ENCODE peak calls at places on chromosomes 12 and 14, in seven cellular contexts. X is stimulated activated CD4-positive, alpha-beta T cell treated with anti-CD3 and anti-CD28 coated beads, Interleukin-15, amount 100 ng/mL, for 1 hour; T is AG10803; U is fibroblast of the conjunctiva; E is fibroblast of pulmonary artery; O is neural crest cell; R is activated CD4-positive, CD25-positive, alpha-beta regulatory T cell treated with anti-CD3 and anti-CD28 coated beads, Interleukin-2, amount 50 U/mL, for 72 hours. I is an unnamed sample.

GRCh38 chr14:29166507-29166906 is 399.9 kb downstream of the FOXG1 start:
- DNase-seq in R (no peak), X (no peak), T (no peak), O (no peak), U (no peak), E (no peak), I (no peak)

GRCh38 chr12:105393586-105393985 is 63.1 kb downstream of the C12orf75 start:
- DNase-seq in U (no peak), O (no peak), T (peak), E (peak), R (no peak), X (no peak), I (no peak)

GRCh38 chr14:23069413-23069806 is 12.1 kb upstream of the CDH24 start:
- DNase-seq in R (no peak), E (no peak), X (no peak), T (no peak), O (no peak), U (no peak), I (no peak)

GRCh38 chr14:20295067-20295466 is 10.7 kb downstream of the TTC5 start:
- DNase-seq in X (no peak), E (no peak), T (no peak), O (no peak), R (no peak), U (no peak), I (no peak)

GRCh38 chr12:52260351-52261210 is 13.9 kb upstream of the KRT86 start:
- DNase-seq in R (no peak), U (peak), E (no peak), X (no peak), O (no peak), T (no peak), I (no peak)

GRCh38 chr14:104744484-104744883 is 8.5 kb upstream of the SIVA1 start:
- DNase-seq in R (no peak), U (no peak), E (no peak), O (no peak), X (no peak), T (no peak), I (no peak)

GRCh38 chr12:19915392-19916192 is 452.7 kb upstream of the PDE3A start:
- DNase-seq in T (peak), U (peak), O (no peak), E (peak), X (no peak), R (no peak), I (peak)

GRCh38 chr14:66017960-66018359 is 468.2 kb upstream of the CCDC196 start:
- DNase-seq in R (no peak), U (no peak), O (no peak), X (no peak), T (no peak), E (no peak), I (no peak)

GRCh38 chr12:69898236-69898635 is 73.2 kb downstream of the MYRFL start:
- DNase-seq in O (no peak), E (no peak), U (no peak), X (no peak), T (peak), R (no peak), I (no peak)

GRCh38 chr12:110256780-110257431 is 24.1 kb upstream of the ATP2A2 start:
- DNase-seq in O (no peak), E (no peak), U (no peak), T (no peak), X (no peak), R (no peak), I (no peak)

GRCh38 chr12:112175361-112176155 is 50.2 kb downstream of the TRAFD1 start:
- DNase-seq in U (no peak), T (no peak), E (no peak), R (no peak), X (no peak), O (no peak), I (no peak)

GRCh38 chr12:120361506-120362208 is 7.3 kb downstream of the MSI1 start:
- DNase-seq in R (no peak), E (peak), U (peak), T (peak), X (no peak), O (peak), I (no peak)

GRCh38 chr14:26917086-26917485 is 319.3 kb upstream of the NOVA1 start:
- DNase-seq in U (peak), E (peak), X (no peak), R (no peak), T (peak), O (no peak), I (peak)

GRCh38 chr12:58602179-58602578 is 318.1 kb downstream of the LRIG3 start:
- DNase-seq in O (no peak), X (no peak), U (no peak), R (no peak), E (no peak), T (no peak), I (no peak)

GRCh38 chr12:3562484-3562883 is 71.5 kb downstream of the PRMT8 start:
- DNase-seq in R (no peak), U (no peak), O (no peak), X (no peak), E (no peak), T (no peak), I (no peak)

GRCh38 chr14:54329082-54329695 is 67.6 kb upstream of the CDKN3 start:
- DNase-seq in R (no peak), U (peak), O (peak), E (peak), X (no peak), T (peak), I (peak)

GRCh38 chr14:23629204-23629603 is 7.0 kb upstream of the DHRS2 start:
- DNase-seq in O (no peak), T (no peak), U (no peak), E (no peak), R (no peak), X (no peak), I (no peak)

GRCh38 chr14:31886161-31886835 is 190.8 kb upstream of the ARHGAP5 start:
- DNase-seq in O (no peak), R (no peak), T (no peak), X (no peak), U (no peak), E (no peak), I (no peak)

GRCh38 chr12:112456029-112456428 is 37.3 kb downstream of the PTPN11 start:
- DNase-seq in E (no peak), T (no peak), R (no peak), U (no peak), O (no peak), X (no peak), I (no peak)

GRCh38 chr12:25670076-25671055 is 117.3 kb upstream of the LMNTD1 start:
- DNase-seq in E (no peak), O (no peak), U (no peak), T (no peak), R (no peak), X (no peak), I (no peak)

GRCh38 chr12:109625131-109625559 is 51.6 kb downstream of the MVK start:
- DNase-seq in X (no peak), T (peak), U (no peak), E (peak), O (no peak), R (no peak), I (peak)

GRCh38 chr12:46603776-46604456 is 221.9 kb downstream of the SLC38A4 start:
- DNase-seq in R (no peak), O (no peak), U (no peak), T (no peak), E (no peak), X (no peak), I (no peak)

GRCh38 chr12:52147367-52147972 is 44.3 kb downstream of the KRT80 start:
- DNase-seq in O (no peak), R (no peak), X (no peak), U (peak), E (peak), T (peak), I (peak)

GRCh38 chr12:113104953-113105510 is 30.5 kb downstream of the RASAL1 start:
- DNase-seq in T (no peak), E (no peak), R (no peak), X (no peak), O (no peak), U (no peak), I (no peak)

GRCh38 chr12:57465747-57466505 is 6.3 kb downstream of the GLI1 start:
- DNase-seq in T (no peak), X (no peak), U (no peak), R (no peak), O (no peak), E (no peak), I (no peak)

GRCh38 chr12:84480803-84481202 is 431.8 kb downstream of the SLC6A15 start:
- DNase-seq in X (no peak), U (no peak), E (no peak), R (no peak), T (no peak), O (no peak), I (no peak)

GRCh38 chr12:3328081-3328480 is 162.9 kb upstream of the PRMT8 start:
- DNase-seq in U (no peak), X (no peak), O (no peak), T (no peak), R (no peak), E (no peak), I (no peak)

GRCh38 chr12:45852508-45852907 is 123.0 kb downstream of the ARID2 start:
- DNase-seq in O (no peak), U (no peak), E (peak), X (no peak), R (no peak), T (no peak), I (no peak)

I was measured in T47D.